ENCODE peak calls at places on chromosome 17, in ten cellular contexts. One of them, this sample, is unnamed.

GRCh38 chr17:6536053-6536452 is 20.3 kb downstream of the PITPNM3 start:
- DNase-seq in heart right ventricle: no peak
- DNase-seq in type B pancreatic cell: no peak
- DNase-seq in astrocyte of the spinal cord: no peak
- DNase-seq in neural crest cell: no peak
- DNase-seq in heart left ventricle: no peak
- DNase-seq in testis: no peak
- DNase-seq in SK-N-SH: no peak
- DNase-seq in HFFc6: no peak
- DNase-seq in glutamatergic neuron: no peak
- DNase-seq in this sample: no peak

GRCh38 chr17:77734371-77735050 is 224.0 kb upstream of the TNRC6C start:
- DNase-seq in type B pancreatic cell: peak
- DNase-seq in HFFc6: peak
- DNase-seq in heart right ventricle: peak
- DNase-seq in neural crest cell: no peak
- DNase-seq in SK-N-SH: peak
- DNase-seq in testis: peak
- DNase-seq in astrocyte of the spinal cord: no peak
- DNase-seq in heart left ventricle: peak
- DNase-seq in glutamatergic neuron: peak
- DNase-seq in this sample: peak

GRCh38 chr17:77373298-77374169 is 232.8 kb downstream of the SEC14L1 start:
- DNase-seq in glutamatergic neuron: peak
- DNase-seq in heart right ventricle: peak
- DNase-seq in heart left ventricle: peak
- DNase-seq in type B pancreatic cell: no peak
- DNase-seq in HFFc6: peak
- DNase-seq in neural crest cell: no peak
- DNase-seq in astrocyte of the spinal cord: no peak
- DNase-seq in testis: peak
- DNase-seq in SK-N-SH: peak
- DNase-seq in this sample: no peak

GRCh38 chr17:18141210-18141803 is 32.8 kb downstream of the MYO15A start:
- DNase-seq in SK-N-SH: peak
- DNase-seq in heart right ventricle: peak
- DNase-seq in HFFc6: peak
- DNase-seq in heart left ventricle: no peak
- DNase-seq in testis: peak
- DNase-seq in glutamatergic neuron: no peak
- DNase-seq in type B pancreatic cell: no peak
- DNase-seq in neural crest cell: peak
- DNase-seq in astrocyte of the spinal cord: peak
- DNase-seq in this sample: no peak

GRCh38 chr17:66548158-66548557 is 245.7 kb downstream of the PRKCA start:
- DNase-seq in neural crest cell: no peak
- DNase-seq in heart right ventricle: no peak
- DNase-seq in glutamatergic neuron: no peak
- DNase-seq in SK-N-SH: no peak
- DNase-seq in type B pancreatic cell: no peak
- DNase-seq in HFFc6: peak
- DNase-seq in testis: no peak
- DNase-seq in heart left ventricle: no peak
- DNase-seq in astrocyte of the spinal cord: no peak
- DNase-seq in this sample: no peak

GRCh38 chr17:7228920-7229319 is 5.4 kb downstream of the DVL2 start:
- DNase-seq in type B pancreatic cell: no peak
- DNase-seq in HFFc6: no peak
- DNase-seq in heart left ventricle: no peak
- DNase-seq in testis: no peak
- DNase-seq in glutamatergic neuron: no peak
- DNase-seq in neural crest cell: no peak
- DNase-seq in astrocyte of the spinal cord: no peak
- DNase-seq in heart right ventricle: no peak
- DNase-seq in SK-N-SH: no peak
- DNase-seq in this sample: no peak

GRCh38 chr17:3730881-3731429 is 7.3 kb downstream of the HASPIN start:
- DNase-seq in astrocyte of the spinal cord: peak
- DNase-seq in SK-N-SH: no peak
- DNase-seq in HFFc6: peak
- DNase-seq in heart right ventricle: no peak
- DNase-seq in glutamatergic neuron: no peak
- DNase-seq in testis: no peak
- DNase-seq in heart left ventricle: no peak
- DNase-seq in type B pancreatic cell: no peak
- DNase-seq in neural crest cell: no peak
- DNase-seq in this sample: no peak

GRCh38 chr17:54899721-54900456 is 763 bp upstream of the TOM1L1 start:
- DNase-seq in heart right ventricle: no peak
- DNase-seq in glutamatergic neuron: peak
- DNase-seq in SK-N-SH: peak
- DNase-seq in neural crest cell: peak
- DNase-seq in heart left ventricle: no peak
- DNase-seq in HFFc6: no peak
- DNase-seq in testis: no peak
- DNase-seq in type B pancreatic cell: no peak
- DNase-seq in astrocyte of the spinal cord: no peak
- DNase-seq in this sample: no peak

GRCh38 chr17:310111-311010 is 42.2 kb downstream of the RPH3AL start:
- DNase-seq in testis: no peak
- DNase-seq in HFFc6: no peak
- DNase-seq in heart right ventricle: no peak
- DNase-seq in glutamatergic neuron: peak
- DNase-seq in heart left ventricle: peak
- DNase-seq in SK-N-SH: no peak
- DNase-seq in type B pancreatic cell: no peak
- DNase-seq in astrocyte of the spinal cord: no peak
- DNase-seq in neural crest cell: no peak
- DNase-seq in this sample: no peak

GRCh38 chr17:39195568-39196160 is 1.8 kb downstream of the CACNB1 start:
- DNase-seq in neural crest cell: no peak
- DNase-seq in glutamatergic neuron: no peak
- DNase-seq in testis: no peak
- DNase-seq in heart right ventricle: no peak
- DNase-seq in type B pancreatic cell: no peak
- DNase-seq in heart left ventricle: no peak
- DNase-seq in SK-N-SH: no peak
- DNase-seq in astrocyte of the spinal cord: no peak
- DNase-seq in HFFc6: no peak
- DNase-seq in this sample: no peak

GRCh38 chr17:7045492-7046126 is 1.7 kb upstream of the SLC16A11 start:
- DNase-seq in heart left ventricle: no peak
- DNase-seq in heart right ventricle: no peak
- DNase-seq in type B pancreatic cell: no peak
- DNase-seq in astrocyte of the spinal cord: peak
- DNase-seq in neural crest cell: peak
- DNase-seq in testis: peak
- DNase-seq in glutamatergic neuron: no peak
- DNase-seq in HFFc6: peak
- DNase-seq in SK-N-SH: peak
- DNase-seq in this sample: no peak

GRCh38 chr17:51238253-51238887 is 21.5 kb downstream of the MBTD1 start:
- DNase-seq in HFFc6: no peak
- DNase-seq in testis: no peak
- DNase-seq in SK-N-SH: no peak
- DNase-seq in glutamatergic neuron: no peak
- DNase-seq in heart left ventricle: no peak
- DNase-seq in heart right ventricle: no peak
- DNase-seq in type B pancreatic cell: no peak
- DNase-seq in astrocyte of the spinal cord: no peak
- DNase-seq in neural crest cell: no peak
- DNase-seq in this sample: no peak

GRCh38 chr17:65191805-65192740 is 54.9 kb downstream of the RGS9 start:
- DNase-seq in neural crest cell: no peak
- DNase-seq in heart right ventricle: no peak
- DNase-seq in heart left ventricle: no peak
- DNase-seq in SK-N-SH: no peak
- DNase-seq in HFFc6: peak
- DNase-seq in astrocyte of the spinal cord: peak
- DNase-seq in type B pancreatic cell: no peak
- DNase-seq in glutamatergic neuron: no peak
- DNase-seq in testis: peak
- DNase-seq in this sample: no peak

DNA sequence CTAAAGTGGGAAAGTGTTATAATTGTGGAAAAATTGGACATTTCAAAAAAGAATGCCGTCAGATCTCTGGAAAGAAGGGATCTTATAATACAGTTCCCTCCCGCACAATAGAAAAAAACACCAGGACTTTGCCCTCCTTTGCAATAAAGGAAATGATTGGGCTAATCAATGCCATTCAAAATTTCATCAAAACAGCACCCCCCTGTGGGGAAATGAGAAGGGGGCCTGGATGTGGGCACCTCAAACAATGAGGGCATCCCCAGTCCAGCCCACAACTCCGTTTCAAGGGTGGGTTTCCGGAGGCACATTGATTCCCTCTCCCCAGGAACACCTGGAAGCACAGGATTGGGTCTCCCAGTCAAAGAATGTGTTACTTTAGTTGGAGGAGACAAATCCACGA is 26.1 kb downstream of the CD300LG start:
- DNase-seq in glutamatergic neuron: no peak
- DNase-seq in heart right ventricle: no peak
- DNase-seq in neural crest cell: no peak
- DNase-seq in HFFc6: no peak
- DNase-seq in SK-N-SH: no peak
- DNase-seq in astrocyte of the spinal cord: no peak
- DNase-seq in type B pancreatic cell: no peak
- DNase-seq in testis: no peak
- DNase-seq in heart left ventricle: no peak
- DNase-seq in this sample: no peak
- TF ChIP-seq CTCF in glutamatergic neuron: no peak
- TF ChIP-seq CTCF in heart right ventricle: no peak
- TF ChIP-seq CTCF in neural crest cell: no peak
- TF ChIP-seq CTCF in HFFc6: peak
- TF ChIP-seq CTCF in SK-N-SH: peak
- TF ChIP-seq CTCF in astrocyte of the spinal cord: peak
- TF ChIP-seq CTCF in type B pancreatic cell: peak
- TF ChIP-seq CTCF in testis: no peak
- TF ChIP-seq CTCF in heart left ventricle: no peak
- TF ChIP-seq CTCF in this sample: no peak

DNA sequence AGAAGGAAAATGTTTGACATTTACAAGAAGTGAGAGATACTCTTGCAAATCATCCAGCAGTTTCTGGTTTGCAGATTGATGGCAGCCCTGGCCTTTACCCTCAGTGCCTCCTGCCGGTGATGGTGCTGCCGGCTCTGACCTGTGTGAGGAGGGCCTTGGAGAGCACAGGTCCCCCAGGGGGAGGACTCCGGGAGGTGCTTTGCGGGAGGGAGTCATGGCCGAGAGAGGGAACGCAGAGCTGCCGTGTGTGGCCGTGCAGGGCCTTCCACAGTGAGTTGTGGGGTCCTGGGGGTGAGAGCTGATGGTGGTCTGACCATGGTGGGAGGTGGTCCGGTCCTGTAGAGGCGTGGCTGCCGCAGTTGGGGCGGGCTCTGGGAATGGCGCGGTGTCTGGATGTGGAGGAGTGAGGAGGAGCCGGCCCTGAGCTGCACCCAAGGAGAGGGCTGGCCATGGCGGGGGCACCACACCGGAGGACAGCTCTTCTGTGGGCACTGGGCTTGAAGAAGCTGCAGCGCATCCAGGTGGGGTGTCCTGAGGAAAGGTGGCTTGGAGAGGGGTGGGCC is 28.0 kb upstream of the ZNF750 start:
- DNase-seq in astrocyte of the spinal cord: no peak
- DNase-seq in SK-N-SH: no peak
- DNase-seq in type B pancreatic cell: no peak
- DNase-seq in glutamatergic neuron: no peak
- DNase-seq in HFFc6: no peak
- DNase-seq in heart left ventricle: no peak
- DNase-seq in heart right ventricle: no peak
- DNase-seq in neural crest cell: no peak
- DNase-seq in testis: no peak
- DNase-seq in this sample: no peak
- TF ChIP-seq CTCF in astrocyte of the spinal cord: no peak
- TF ChIP-seq CTCF in SK-N-SH: no peak
- TF ChIP-seq CTCF in type B pancreatic cell: no peak
- TF ChIP-seq CTCF in glutamatergic neuron: no peak
- TF ChIP-seq CTCF in HFFc6: no peak
- TF ChIP-seq CTCF in heart left ventricle: no peak
- TF ChIP-seq CTCF in heart right ventricle: no peak
- TF ChIP-seq CTCF in neural crest cell: no peak
- TF ChIP-seq CTCF in testis: no peak
- TF ChIP-seq CTCF in this sample: no peak

GRCh38 chr17:63833741-63834373 is 6.4 kb upstream of the FTSJ3 start:
- DNase-seq in heart right ventricle: no peak
- DNase-seq in heart left ventricle: no peak
- DNase-seq in neural crest cell: no peak
- DNase-seq in type B pancreatic cell: no peak
- DNase-seq in HFFc6: no peak
- DNase-seq in testis: no peak
- DNase-seq in SK-N-SH: no peak
- DNase-seq in astrocyte of the spinal cord: no peak
- DNase-seq in glutamatergic neuron: no peak
- DNase-seq in this sample: no peak

GRCh38 chr17:63836811-63837210 is 5.7 kb downstream of the SMARCD2 start:
- DNase-seq in astrocyte of the spinal cord: no peak
- DNase-seq in heart left ventricle: no peak
- DNase-seq in HFFc6: no peak
- DNase-seq in testis: no peak
- DNase-seq in type B pancreatic cell: no peak
- DNase-seq in glutamatergic neuron: no peak
- DNase-seq in heart right ventricle: no peak
- DNase-seq in SK-N-SH: no peak
- DNase-seq in neural crest cell: no peak
- DNase-seq in this sample: no peak

GRCh38 chr17:63833026-63833740 is 5.7 kb upstream of the FTSJ3 start:
- DNase-seq in astrocyte of the spinal cord: no peak
- DNase-seq in heart left ventricle: no peak
- DNase-seq in testis: no peak
- DNase-seq in type B pancreatic cell: no peak
- DNase-seq in heart right ventricle: no peak
- DNase-seq in HFFc6: no peak
- DNase-seq in SK-N-SH: no peak
- DNase-seq in neural crest cell: no peak
- DNase-seq in glutamatergic neuron: no peak
- DNase-seq in this sample: no peak

GRCh38 chr17:63834431-63835166 is 7.1 kb upstream of the FTSJ3 start:
- DNase-seq in heart right ventricle: no peak
- DNase-seq in HFFc6: peak
- DNase-seq in glutamatergic neuron: peak
- DNase-seq in type B pancreatic cell: no peak
- DNase-seq in astrocyte of the spinal cord: peak
- DNase-seq in neural crest cell: peak
- DNase-seq in testis: peak
- DNase-seq in SK-N-SH: peak
- DNase-seq in heart left ventricle: no peak
- DNase-seq in this sample: no peak

GRCh38 chr17:63835167-63835720 is 7.2 kb downstream of the SMARCD2 start:
- DNase-seq in glutamatergic neuron: no peak
- DNase-seq in testis: no peak
- DNase-seq in type B pancreatic cell: no peak
- DNase-seq in SK-N-SH: no peak
- DNase-seq in heart right ventricle: no peak
- DNase-seq in neural crest cell: no peak
- DNase-seq in heart left ventricle: no peak
- DNase-seq in HFFc6: no peak
- DNase-seq in astrocyte of the spinal cord: no peak
- DNase-seq in this sample: no peak
- TF ChIP-seq CTCF in glutamatergic neuron: no peak
- TF ChIP-seq CTCF in testis: no peak
- TF ChIP-seq CTCF in type B pancreatic cell: no peak
- TF ChIP-seq CTCF in SK-N-SH: no peak
- TF ChIP-seq CTCF in heart right ventricle: no peak
- TF ChIP-seq CTCF in neural crest cell: no peak
- TF ChIP-seq CTCF in heart left ventricle: peak
- TF ChIP-seq CTCF in HFFc6: no peak
- TF ChIP-seq CTCF in astrocyte of the spinal cord: no peak
- TF ChIP-seq CTCF in this sample: no peak

GRCh38 chr17:61393550-61393903 is 6.1 kb upstream of the TBX2 start:
- DNase-seq in HFFc6: no peak
- DNase-seq in SK-N-SH: peak
- DNase-seq in heart left ventricle: no peak
- DNase-seq in neural crest cell: no peak
- DNase-seq in type B pancreatic cell: no peak
- DNase-seq in testis: no peak
- DNase-seq in glutamatergic neuron: peak
- DNase-seq in heart right ventricle: no peak
- DNase-seq in astrocyte of the spinal cord: no peak
- DNase-seq in this sample: no peak
- TF ChIP-seq CTCF in HFFc6: peak
- TF ChIP-seq CTCF in SK-N-SH: peak
- TF ChIP-seq CTCF in heart left ventricle: no peak
- TF ChIP-seq CTCF in neural crest cell: peak
- TF ChIP-seq CTCF in type B pancreatic cell: peak
- TF ChIP-seq CTCF in testis: no peak
- TF ChIP-seq CTCF in glutamatergic neuron: no peak
- TF ChIP-seq CTCF in heart right ventricle: no peak
- TF ChIP-seq CTCF in astrocyte of the spinal cord: peak
- TF ChIP-seq CTCF in this sample: no peak

This sample was measured in omental fat pad.